ENCODE peak calls at places on chromosomes 1 and 21, in nine cellular contexts. V, G, J, X, I, Q, Z, S and N are unnamed samples.

GRCh38 chr1:2645776-2646175 is 13.0 kb upstream of the MMEL1 start:
- DNase-seq in Z (no peak), J (no peak), Q (no peak), I (no peak), S (no peak), G (no peak), V (no peak), X (no peak), N (no peak)

GRCh38 chr1:204207136-204207616 is 6.6 kb downstream of the GOLT1A start:
- DNase-seq in I (peak; percentile 77), Q (peak; percentile 71), S (no peak), J (peak; percentile 91), X (peak; percentile 69), Z (peak; percentile 100), V (peak; percentile 87), G (peak; percentile 86), N (peak; percentile 83)

GRCh38 chr1:147168626-147169058 is 3.6 kb downstream of the PRKAB2 start:
- DNase-seq in I (no peak), J (no peak), V (no peak), Q (peak; percentile 73), Z (no peak), X (no peak), G (no peak), S (no peak), N (peak; percentile 48)

GRCh38 chr21:44872568-44873355 is 728 bp downstream of the PTTG1IP start:
- DNase-seq in Q (peak; percentile 44), V (no peak), X (peak; percentile 65), Z (peak; percentile 71), I (peak; percentile 87), G (peak; percentile 57), J (no peak), S (no peak), N (peak; percentile 38)

GRCh38 chr1:98669355-98670296 is 8.1 kb downstream of the SNX7 start:
- DNase-seq in Q (no peak), J (no peak), V (no peak), Z (no peak), S (no peak), I (no peak), X (no peak), G (peak; percentile 33), N (no peak)

GRCh38 chr1:196738730-196739129 is 35.9 kb upstream of the CFHR3 start:
- DNase-seq in S (no peak), X (no peak), Q (no peak), V (no peak), G (no peak), Z (no peak), I (no peak), J (no peak), N (no peak)

GRCh38 chr1:228174482-228175315 is 9.1 kb downstream of the IBA57 start:
- DNase-seq in G (peak; percentile 74), Q (no peak), S (no peak), Z (peak; percentile 78), V (peak; percentile 80), X (no peak), J (peak; percentile 95), I (peak; percentile 65), N (no peak)

GRCh38 chr21:41110664-41111063 is 57.3 kb upstream of the BACE2 start:
- DNase-seq in V (no peak), S (no peak), G (no peak), J (no peak), Q (no peak), Z (no peak), X (no peak), I (no peak), N (no peak)

GRCh38 chr1:26792924-26793323 is 5.2 kb downstream of the PIGV start:
- DNase-seq in X (no peak), Z (no peak), Q (no peak), G (no peak), I (no peak), S (no peak), V (no peak), J (no peak), N (no peak)

GRCh38 chr1:226738421-226738994 is 574 bp downstream of the ITPKB start:
- DNase-seq in S (no peak), J (no peak), Z (peak; percentile 69), I (no peak), G (peak; percentile 67), Q (peak; percentile 48), X (no peak), V (no peak), N (peak; percentile 37)

GRCh38 chr1:246483204-246483933 is 23.7 kb downstream of the SMYD3 start:
- DNase-seq in Q (no peak), V (no peak), G (no peak), Z (no peak), S (no peak), X (no peak), I (no peak), J (no peak), N (no peak)

GRCh38 chr1:221791846-221792245 is 50.0 kb upstream of the DUSP10 start:
- DNase-seq in Q (no peak), S (no peak), J (no peak), X (no peak), V (no peak), Z (no peak), I (no peak), G (no peak), N (no peak)

DNA sequence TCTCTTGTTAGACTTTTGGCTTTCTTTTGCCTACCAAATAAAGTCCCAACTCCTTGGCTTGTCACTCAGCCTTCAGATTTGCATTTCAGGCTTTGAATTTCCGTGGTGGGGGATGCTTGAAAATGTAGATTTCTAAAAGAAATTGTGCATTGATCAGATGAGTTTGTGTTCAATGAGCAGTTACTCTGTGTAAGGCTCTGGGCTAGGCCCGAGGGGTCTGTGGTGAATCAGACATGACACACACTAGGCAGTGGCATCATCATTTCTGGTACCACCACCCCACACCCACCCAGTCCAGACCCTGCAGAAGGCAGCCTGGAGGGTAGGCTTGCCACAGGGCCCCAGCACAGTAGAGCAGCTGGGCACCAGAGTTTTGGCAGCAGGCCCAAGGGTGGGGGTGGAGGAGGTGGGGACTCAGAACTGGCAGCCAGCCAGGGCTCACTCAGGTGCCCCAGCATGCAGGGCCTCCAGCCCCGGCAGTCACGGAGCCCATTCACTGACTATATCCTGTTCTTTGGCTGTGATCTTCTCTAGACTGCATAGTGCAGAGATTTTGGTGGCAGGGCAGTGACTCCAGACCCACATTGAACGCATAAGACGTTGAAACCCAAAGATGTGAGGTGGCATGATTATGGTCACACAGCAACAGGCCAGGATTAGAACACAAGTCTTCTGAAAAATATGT is 97.2 kb upstream of the ARTN start:
- DNase-seq in V (no peak), Q (peak; percentile 89), J (peak; percentile 70), X (peak; percentile 70), I (peak; percentile 76), S (peak; percentile 88), G (peak; percentile 85), Z (no peak), N (peak; percentile 86)
- TF ChIP-seq EP300 in V (no peak), Q (no peak), J (no peak), X (no peak), I (no peak), S (no peak), G (peak; percentile 85), Z (no peak), N (no peak)

GRCh38 chr1:223023863-223024262 is 119.2 kb downstream of the TLR5 start:
- DNase-seq in J (no peak), I (no peak), S (no peak), V (no peak), X (no peak), Z (no peak), G (no peak), Q (no peak), N (no peak)
- TF ChIP-seq POLR2AphosphoS5 in J (no peak), I (no peak), S (no peak), V (no peak), X (no peak), Z (peak; percentile 2), G (no peak), Q (no peak), N (no peak)

GRCh38 chr1:154953611-154954038 is 2.3 kb downstream of the PBXIP1 start:
- DNase-seq in X (no peak), J (no peak), I (no peak), G (no peak), S (no peak), Q (no peak), V (no peak), Z (no peak), N (no peak)

GRCh38 chr1:154955039-154955717 is 721 bp downstream of the PBXIP1 start:
- DNase-seq in X (peak; percentile 71), Z (no peak), S (no peak), J (peak; percentile 71), Q (peak; percentile 82), V (no peak), G (peak; percentile 81), I (peak; percentile 80), N (peak; percentile 63)

GRCh38 chr1:154952664-154953063 is 3.2 kb downstream of the PBXIP1 start:
- DNase-seq in S (no peak), I (no peak), Z (no peak), J (no peak), V (no peak), X (no peak), G (no peak), Q (no peak), N (no peak)

GRCh38 chr1:154954541-154954940 is 1.4 kb downstream of the PBXIP1 start:
- DNase-seq in I (no peak), G (no peak), X (no peak), J (no peak), V (no peak), Z (no peak), Q (no peak), S (no peak), N (no peak)

DNA sequence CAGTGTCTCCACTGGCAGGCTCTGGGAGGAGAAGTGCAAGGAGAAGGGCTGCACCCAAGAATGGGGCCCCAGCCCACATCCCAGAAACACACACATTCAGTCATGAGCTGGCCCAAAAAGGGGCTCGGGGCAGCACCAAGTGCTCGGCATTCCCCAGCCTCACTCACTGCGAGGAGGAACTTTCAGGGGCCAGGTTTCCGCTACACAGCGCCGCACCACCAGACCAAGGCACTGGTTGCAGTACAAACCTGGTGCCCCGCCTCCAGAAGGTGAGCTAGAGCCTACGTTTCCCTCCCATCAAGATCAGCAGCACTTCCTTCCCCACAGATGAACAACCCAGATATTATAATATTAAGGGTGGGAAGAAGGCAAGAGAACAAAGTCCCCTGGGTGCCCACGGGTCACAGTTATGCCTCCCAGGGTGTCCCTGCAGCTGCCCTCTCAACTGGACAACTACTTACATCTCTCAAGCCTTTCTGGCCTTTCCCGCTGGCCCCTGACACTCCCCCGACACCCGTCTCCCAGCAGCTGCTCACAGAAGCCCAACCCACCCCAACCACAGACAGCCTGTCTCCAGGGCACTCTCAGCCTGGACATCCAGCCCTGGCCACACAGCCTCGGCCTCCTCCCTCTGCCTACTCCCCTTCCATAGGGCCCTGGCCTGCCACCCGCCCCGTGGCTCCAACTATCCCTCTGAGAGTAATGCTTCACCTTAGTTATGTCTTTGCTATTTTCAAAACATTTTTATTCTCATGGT is 3.8 kb downstream of the PBXIP1 start:
- DNase-seq in Q (peak; percentile 48), G (peak; percentile 49), S (no peak), V (no peak), I (no peak), J (no peak), X (no peak), Z (no peak), N (no peak)
- TF ChIP-seq EP300 in Q (no peak), G (no peak), S (peak; percentile 26), V (no peak), I (no peak), J (no peak), X (no peak), Z (no peak), N (no peak)

GRCh38 chr1:9473032-9473792 is 66.1 kb upstream of the SLC25A33 start:
- DNase-seq in J (peak; percentile 52), X (peak; percentile 25), V (peak; percentile 93), S (no peak), Z (no peak), Q (peak; percentile 76), I (peak; percentile 90), G (peak; percentile 31), N (peak; percentile 46)
- TF ChIP-seq POLR2AphosphoS5 in J (no peak), X (no peak), V (no peak), S (no peak), Z (no peak), Q (no peak), I (no peak), G (no peak), N (no peak)